ENCODE peak calls at places on chromosomes 12 and 14, in ten cellular contexts. X is globus pallidus, Y is midbrain, C is retina, Q is uterus, K is caudate nucleus, F is upper lobe of left lung, O is ascending aorta, S is NCI-H460, P is substantia nigra. T is an unnamed sample.

GRCh38 chr12:43883748-43884147 is 47.9 kb downstream of the TMEM117 start:
- DNase-seq in X (no peak), Y (no peak), C (no peak), Q (no peak), K (no peak), F (no peak), O (no peak), S (no peak), P (no peak), T (no peak)

GRCh38 chr14:77862154-77862783 is 62.4 kb downstream of the ADCK1 start:
- DNase-seq in X (peak), Y (peak), C (peak), Q (peak), K (peak), F (peak), O (no peak), S (peak), P (peak), T (no peak)

GRCh38 chr12:25241171-25242020 is 9.3 kb downstream of the KRAS start:
- DNase-seq in X (peak), Y (peak), C (no peak), Q (no peak), K (peak), F (no peak), O (no peak), S (peak), P (no peak), T (no peak)

GRCh38 chr14:82621881-82622450 is 1088.3 kb upstream of the SEL1L start:
- DNase-seq in X (no peak), Y (no peak), C (no peak), Q (no peak), K (no peak), F (no peak), O (no peak), S (no peak), P (no peak), T (no peak)

GRCh38 chr12:57602544-57602943 is 2.1 kb upstream of the DTX3 start:
- DNase-seq in X (no peak), Y (no peak), C (no peak), Q (no peak), K (no peak), F (no peak), O (no peak), S (no peak), P (no peak), T (no peak)

GRCh38 chr12:47705239-47705570 is 625 bp downstream of the RPAP3 start:
- DNase-seq in X (no peak), Y (no peak), C (no peak), Q (no peak), K (no peak), F (no peak), O (no peak), S (no peak), P (no peak), T (no peak)

GRCh38 chr12:6961278-6961694 is 9.2 kb downstream of the PHB2 start:
- DNase-seq in X (no peak), Y (no peak), C (no peak), Q (peak), K (peak), F (peak), O (no peak), S (peak), P (no peak), T (no peak)

GRCh38 chr14:88552859-88553258 is 1.9 kb downstream of the PTPN21 start:
- DNase-seq in X (no peak), Y (no peak), C (no peak), Q (no peak), K (no peak), F (no peak), O (no peak), S (no peak), P (no peak), T (no peak)

GRCh38 chr14:96876747-96877146 is 79.6 kb downstream of the VRK1 start:
- DNase-seq in X (no peak), Y (no peak), C (no peak), Q (no peak), K (no peak), F (no peak), O (no peak), S (no peak), P (no peak), T (no peak)

GRCh38 chr12:117111386-117112267 is 12.4 kb upstream of the TESC start:
- DNase-seq in X (no peak), Y (no peak), C (peak), Q (no peak), K (no peak), F (peak), O (no peak), S (no peak), P (no peak), T (no peak)

GRCh38 chr14:30550335-30550734 is 8.6 kb upstream of the G2E3 start:
- DNase-seq in X (no peak), Y (no peak), C (no peak), Q (no peak), K (no peak), F (no peak), O (no peak), S (no peak), P (no peak), T (no peak)

GRCh38 chr12:17108877-17109520 is 503.0 kb upstream of the LMO3 start:
- DNase-seq in X (no peak), Y (no peak), C (no peak), Q (no peak), K (no peak), F (no peak), O (no peak), S (no peak), P (no peak), T (no peak)

GRCh38 chr14:69318241-69318640 is 58.3 kb downstream of the GALNT16 start:
- DNase-seq in X (no peak), Y (no peak), C (no peak), Q (peak), K (no peak), F (no peak), O (no peak), S (no peak), P (no peak), T (no peak)

GRCh38 chr12:34163443-34163842 is 141.1 kb downstream of the ALG10 start:
- DNase-seq in X (no peak), Y (no peak), C (no peak), Q (no peak), K (no peak), F (no peak), O (no peak), S (no peak), P (no peak), T (no peak)

GRCh38 chr12:34296143-34297041 is 274.1 kb downstream of the ALG10 start:
- DNase-seq in X (no peak), Y (no peak), C (no peak), Q (no peak), K (no peak), F (peak), O (no peak), S (no peak), P (no peak), T (no peak)

GRCh38 chr14:104587641-104588040 is 8.1 kb downstream of the C14orf180 start:
- DNase-seq in X (no peak), Y (no peak), C (no peak), Q (no peak), K (no peak), F (peak), O (no peak), S (no peak), P (no peak), T (no peak)

GRCh38 chr12:92608418-92609091 is 94.2 kb upstream of the PLEKHG7 start:
- DNase-seq in X (peak), Y (peak), C (peak), Q (no peak), K (peak), F (no peak), O (no peak), S (peak), P (no peak), T (no peak)

GRCh38 chr14:23568600-23569310 is 1.2 kb upstream of the AP1G2 start:
- DNase-seq in X (no peak), Y (no peak), C (peak), Q (peak), K (no peak), F (no peak), O (no peak), S (no peak), P (no peak), T (no peak)

GRCh38 chr14:52412426-52412825 is 98.3 kb downstream of the PTGER2 start:
- DNase-seq in X (no peak), Y (no peak), C (no peak), Q (no peak), K (no peak), F (no peak), O (no peak), S (no peak), P (no peak), T (no peak)